ENCODE peak calls at places on chromosome X, in seven cellular contexts. Y is mesothelial cell of epicardium; Z is activated T-cell treated with anti-CD3 and anti-CD28 coated beads for 1 hour; H is smooth muscle cell of the brain vasculature; V is activated CD4-positive, alpha-beta memory T cell treated with anti-CD3 and anti-CD28 coated beads, Interleukin-2, amount 10 ng/mL, durations not matched to agents 7 days and 5 days; J is upper lobe of right lung; S is thyroid gland. C is an unnamed sample.

GRCh38 chrX:47587091-47587891 is 5.1 kb downstream of the TIMP1 start:
- DNase-seq in Z (no peak), Y (peak), V (no peak), S (no peak), J (no peak), H (no peak), C (no peak)

GRCh38 chrX:67583171-67583570 is 39.4 kb downstream of the AR start:
- DNase-seq in Y (no peak), S (no peak), V (no peak), J (no peak), Z (no peak), H (no peak), C (no peak)

GRCh38 chrX:42176790-42177189 is 253.4 kb upstream of the CASK start:
- DNase-seq in Y (no peak), Z (no peak), S (no peak), V (no peak), H (no peak), J (no peak), C (no peak)

GRCh38 chrX:73214366-73215094 is at the start of gene NAP1L2:
- DNase-seq in Y (peak), J (peak), S (peak), Z (no peak), H (no peak), V (peak), C (peak)

GRCh38 chrX:45765726-45766125 is 565.0 kb upstream of the DIPK2B start:
- DNase-seq in V (no peak), J (no peak), Z (no peak), H (no peak), S (no peak), Y (no peak), C (no peak)

GRCh38 chrX:153903991-153904957 is at the start of gene AVPR2:
- DNase-seq in Z (no peak), J (no peak), V (no peak), Y (no peak), H (no peak), S (no peak), C (no peak)

GRCh38 chrX:39409246-39409917 is 608.1 kb downstream of the MID1IP1 start:
- DNase-seq in J (no peak), V (no peak), Y (no peak), Z (no peak), S (no peak), H (no peak), C (no peak)

GRCh38 chrX:69597399-69597798 is 18.5 kb upstream of the EDA start:
- DNase-seq in S (no peak), H (no peak), Y (no peak), J (no peak), V (no peak), Z (no peak), C (no peak)

GRCh38 chrX:27915617-27916016 is 65.6 kb downstream of the DCAF8L1 start:
- DNase-seq in S (no peak), Z (no peak), J (no peak), Y (no peak), V (no peak), H (no peak), C (no peak)

GRCh38 chrX:25524150-25524549 is 508.4 kb upstream of the ARX start:
- DNase-seq in Y (no peak), Z (no peak), H (no peak), J (no peak), V (no peak), S (no peak), C (no peak)

GRCh38 chrX:23287191-23287764 is 47.4 kb upstream of the PTCHD1 start:
- DNase-seq in V (no peak), J (no peak), S (no peak), Y (no peak), Z (no peak), H (no peak), C (no peak)

GRCh38 chrX:45598841-45599240 is 398.2 kb upstream of the DIPK2B start:
- DNase-seq in Z (no peak), Y (no peak), S (no peak), H (no peak), J (no peak), V (no peak), C (no peak)

GRCh38 chrX:31702208-31702607 is 630.4 kb upstream of the FTHL17 start:
- DNase-seq in J (no peak), S (no peak), V (no peak), Y (no peak), H (no peak), Z (no peak), C (no peak)

GRCh38 chrX:133600536-133600935 is 185.2 kb upstream of the GPC4 start:
- DNase-seq in J (no peak), S (no peak), V (no peak), Y (no peak), Z (no peak), H (no peak), C (no peak)

GRCh38 chrX:14676431-14676830 is 147.1 kb downstream of the GLRA2 start:
- DNase-seq in V (no peak), Y (no peak), H (no peak), J (no peak), Z (no peak), S (no peak), C (no peak)

GRCh38 chrX:31199051-31199769 is 127.4 kb upstream of the FTHL17 start:
- DNase-seq in J (no peak), V (no peak), S (no peak), H (no peak), Y (no peak), Z (no peak), C (no peak)

GRCh38 chrX:18424482-18425198 is 768 bp upstream of the CDKL5 start:
- DNase-seq in V (peak), J (peak), H (no peak), S (peak), Z (no peak), Y (peak), C (no peak)

GRCh38 chrX:25015486-25016360 is at the start of gene ARX:
- DNase-seq in Z (no peak), Y (peak), V (peak), J (peak), S (peak), H (no peak), C (no peak)

GRCh38 chrX:98637451-98637850 is 1753.7 kb downstream of the RPA4 start:
- DNase-seq in H (no peak), S (no peak), Y (no peak), J (no peak), Z (no peak), V (no peak), C (no peak)

GRCh38 chrX:40010550-40011364 is 87.0 kb downstream of the BCOR start:
- DNase-seq in J (no peak), Y (no peak), V (no peak), Z (no peak), S (no peak), H (no peak), C (no peak)

GRCh38 chrX:46574941-46575381 is 1.4 kb downstream of the CHST7 start:
- DNase-seq in V (peak), S (peak), Y (no peak), H (no peak), Z (peak), J (peak), C (peak)

C was measured in T-helper 1 cell.